ENCODE peak calls at places on chromosomes 2 and 18, in six cellular contexts. One of them, this sample, is unnamed.

GRCh38 chr2:171999604-172000469 is at the start of gene METAP1D:
- DNase-seq in activated T-helper 1 cell treated with anti-CD3 and anti-CD28 coated beads, Interleukin-12 subunit alpha, Interleukin-12 subunit beta, Interleukin-2, Interleukin-4 antibody, amounts not matched to agents 30 ng/mL and 10 ng/mL and 1 ng/mL, durations not matched to agents 14 hours and 24 hours and 36 hours: peak
- DNase-seq in MCF 10A: peak
- DNase-seq in tibial nerve: peak
- DNase-seq in retinal pigment epithelial cell: peak
- DNase-seq in glutamatergic neuron: peak
- DNase-seq in this sample: peak

GRCh38 chr18:10215444-10215843 is 239.0 kb upstream of the APCDD1 start:
- DNase-seq in glutamatergic neuron: no peak
- DNase-seq in MCF 10A: no peak
- DNase-seq in retinal pigment epithelial cell: no peak
- DNase-seq in activated T-helper 1 cell treated with anti-CD3 and anti-CD28 coated beads, Interleukin-12 subunit alpha, Interleukin-12 subunit beta, Interleukin-2, Interleukin-4 antibody, amounts not matched to agents 30 ng/mL and 10 ng/mL and 1 ng/mL, durations not matched to agents 14 hours and 24 hours and 36 hours: no peak
- DNase-seq in tibial nerve: no peak
- DNase-seq in this sample: no peak

GRCh38 chr2:99611786-99612185 is 122.0 kb upstream of the REV1 start:
- DNase-seq in glutamatergic neuron: no peak
- DNase-seq in MCF 10A: no peak
- DNase-seq in tibial nerve: no peak
- DNase-seq in retinal pigment epithelial cell: no peak
- DNase-seq in activated T-helper 1 cell treated with anti-CD3 and anti-CD28 coated beads, Interleukin-12 subunit alpha, Interleukin-12 subunit beta, Interleukin-2, Interleukin-4 antibody, amounts not matched to agents 30 ng/mL and 10 ng/mL and 1 ng/mL, durations not matched to agents 14 hours and 24 hours and 36 hours: no peak
- DNase-seq in this sample: no peak

GRCh38 chr18:1526996-1527395 is 622.3 kb downstream of the ADCYAP1 start:
- DNase-seq in retinal pigment epithelial cell: no peak
- DNase-seq in MCF 10A: no peak
- DNase-seq in tibial nerve: no peak
- DNase-seq in glutamatergic neuron: no peak
- DNase-seq in activated T-helper 1 cell treated with anti-CD3 and anti-CD28 coated beads, Interleukin-12 subunit alpha, Interleukin-12 subunit beta, Interleukin-2, Interleukin-4 antibody, amounts not matched to agents 30 ng/mL and 10 ng/mL and 1 ng/mL, durations not matched to agents 14 hours and 24 hours and 36 hours: no peak
- DNase-seq in this sample: no peak

GRCh38 chr2:56211048-56211447 is 27.3 kb downstream of the CCDC85A start:
- DNase-seq in activated T-helper 1 cell treated with anti-CD3 and anti-CD28 coated beads, Interleukin-12 subunit alpha, Interleukin-12 subunit beta, Interleukin-2, Interleukin-4 antibody, amounts not matched to agents 30 ng/mL and 10 ng/mL and 1 ng/mL, durations not matched to agents 14 hours and 24 hours and 36 hours: no peak
- DNase-seq in glutamatergic neuron: no peak
- DNase-seq in MCF 10A: peak
- DNase-seq in retinal pigment epithelial cell: no peak
- DNase-seq in tibial nerve: no peak
- DNase-seq in this sample: no peak

GRCh38 chr2:137938204-137938603 is 26.1 kb upstream of the HNMT start:
- DNase-seq in activated T-helper 1 cell treated with anti-CD3 and anti-CD28 coated beads, Interleukin-12 subunit alpha, Interleukin-12 subunit beta, Interleukin-2, Interleukin-4 antibody, amounts not matched to agents 30 ng/mL and 10 ng/mL and 1 ng/mL, durations not matched to agents 14 hours and 24 hours and 36 hours: no peak
- DNase-seq in retinal pigment epithelial cell: no peak
- DNase-seq in MCF 10A: peak
- DNase-seq in glutamatergic neuron: no peak
- DNase-seq in tibial nerve: no peak
- DNase-seq in this sample: no peak

GRCh38 chr2:54419855-54420550 is 36.1 kb upstream of the SPTBN1 start:
- DNase-seq in glutamatergic neuron: peak
- DNase-seq in tibial nerve: no peak
- DNase-seq in retinal pigment epithelial cell: no peak
- DNase-seq in MCF 10A: no peak
- DNase-seq in activated T-helper 1 cell treated with anti-CD3 and anti-CD28 coated beads, Interleukin-12 subunit alpha, Interleukin-12 subunit beta, Interleukin-2, Interleukin-4 antibody, amounts not matched to agents 30 ng/mL and 10 ng/mL and 1 ng/mL, durations not matched to agents 14 hours and 24 hours and 36 hours: no peak
- DNase-seq in this sample: no peak

GRCh38 chr18:21740724-21741510 is at the start of gene MIB1:
- DNase-seq in activated T-helper 1 cell treated with anti-CD3 and anti-CD28 coated beads, Interleukin-12 subunit alpha, Interleukin-12 subunit beta, Interleukin-2, Interleukin-4 antibody, amounts not matched to agents 30 ng/mL and 10 ng/mL and 1 ng/mL, durations not matched to agents 14 hours and 24 hours and 36 hours: no peak
- DNase-seq in MCF 10A: no peak
- DNase-seq in tibial nerve: no peak
- DNase-seq in glutamatergic neuron: peak
- DNase-seq in retinal pigment epithelial cell: no peak
- DNase-seq in this sample: peak

GRCh38 chr18:79245517-79246001 is 150.2 kb upstream of the NFATC1 start:
- DNase-seq in tibial nerve: no peak
- DNase-seq in glutamatergic neuron: no peak
- DNase-seq in retinal pigment epithelial cell: no peak
- DNase-seq in activated T-helper 1 cell treated with anti-CD3 and anti-CD28 coated beads, Interleukin-12 subunit alpha, Interleukin-12 subunit beta, Interleukin-2, Interleukin-4 antibody, amounts not matched to agents 30 ng/mL and 10 ng/mL and 1 ng/mL, durations not matched to agents 14 hours and 24 hours and 36 hours: no peak
- DNase-seq in MCF 10A: peak
- DNase-seq in this sample: no peak

GRCh38 chr2:24883946-24884345 is 36.1 kb downstream of the ADCY3 start:
- DNase-seq in retinal pigment epithelial cell: no peak
- DNase-seq in tibial nerve: no peak
- DNase-seq in glutamatergic neuron: no peak
- DNase-seq in MCF 10A: peak
- DNase-seq in activated T-helper 1 cell treated with anti-CD3 and anti-CD28 coated beads, Interleukin-12 subunit alpha, Interleukin-12 subunit beta, Interleukin-2, Interleukin-4 antibody, amounts not matched to agents 30 ng/mL and 10 ng/mL and 1 ng/mL, durations not matched to agents 14 hours and 24 hours and 36 hours: no peak
- DNase-seq in this sample: no peak

This sample was measured in WTC11.